ENCODE peak calls at places on chromosomes 6 and 20, in seven cellular contexts. K is A673; R is epithelial cell of prostate; B is activated naive CD4-positive, alpha-beta T cell treated with anti-CD3 and anti-CD28 coated beads, Interleukin-2, amount 10 ng/mL, durations not matched to agents 7 days and 5 days; Y is NCI-H1092 treated with DMSO at 0.1 percent for 48 hours; P is effector memory CD8-positive, alpha-beta T cell; E is hepatocyte. L is an unnamed sample.

GRCh38 chr6:3211681-3212080 is 15.8 kb downstream of the TUBB2B start:
- DNase-seq in K (no peak), R (no peak), B (no peak), Y (no peak), P (no peak), E (no peak), L (no peak)

GRCh38 chr6:17938885-17939284 is 48.5 kb downstream of the KIF13A start:
- DNase-seq in K (peak), R (no peak), B (no peak), Y (no peak), P (no peak), E (peak), L (no peak)

GRCh38 chr20:59152559-59153354 is 10.9 kb upstream of the ZNF831 start:
- DNase-seq in K (no peak), R (no peak), B (no peak), Y (no peak), P (no peak), E (no peak), L (no peak)

GRCh38 chr20:2817341-2817726 is 1.2 kb downstream of the TMEM239 start:
- DNase-seq in K (no peak), R (no peak), B (no peak), Y (no peak), P (no peak), E (no peak), L (no peak)

GRCh38 chr6:101666256-101666655 is 272.7 kb downstream of the GRIK2 start:
- DNase-seq in K (no peak), R (peak), B (no peak), Y (peak), P (no peak), E (no peak), L (no peak)

GRCh38 chr6:90643366-90643765 is 56.5 kb upstream of the MAP3K7 start:
- DNase-seq in K (peak), R (no peak), B (no peak), Y (no peak), P (no peak), E (no peak), L (no peak)

GRCh38 chr20:8449120-8449519 is 317.1 kb downstream of the PLCB1 start:
- DNase-seq in K (no peak), R (no peak), B (no peak), Y (no peak), P (no peak), E (no peak), L (no peak)

GRCh38 chr6:158560787-158561246 is 926 bp downstream of the TMEM181 start:
- DNase-seq in K (peak), R (no peak), B (peak), Y (no peak), P (no peak), E (peak), L (no peak)

GRCh38 chr6:90656325-90656724 is 69.5 kb upstream of the MAP3K7 start:
- DNase-seq in K (no peak), R (no peak), B (no peak), Y (no peak), P (no peak), E (no peak), L (no peak)

GRCh38 chr6:153790048-153790447 is 249.0 kb upstream of the OPRM1 start:
- DNase-seq in K (peak), R (peak), B (no peak), Y (no peak), P (no peak), E (peak), L (no peak)

GRCh38 chr6:134698228-134698627 is 251.7 kb downstream of the ALDH8A1 start:
- DNase-seq in K (no peak), R (no peak), B (no peak), Y (no peak), P (no peak), E (no peak), L (no peak)

GRCh38 chr6:146594495-146594894 is 4.3 kb upstream of the ADGB start:
- DNase-seq in K (no peak), R (no peak), B (no peak), Y (no peak), P (no peak), E (no peak), L (no peak)

GRCh38 chr6:42173101-42173500 is at the start of gene GUCA1A:
- DNase-seq in K (no peak), R (no peak), B (no peak), Y (no peak), P (no peak), E (no peak), L (no peak)

GRCh38 chr6:25331085-25331685 is 52.0 kb downstream of the CARMIL1 start:
- DNase-seq in K (peak), R (no peak), B (no peak), Y (no peak), P (no peak), E (no peak), L (no peak)

GRCh38 chr20:57536120-57536708 is 11.3 kb upstream of the CTCFL start:
- DNase-seq in K (no peak), R (no peak), B (no peak), Y (no peak), P (no peak), E (no peak), L (no peak)

GRCh38 chr20:5845686-5846651 is 95.8 kb downstream of the SHLD1 start:
- DNase-seq in K (peak), R (no peak), B (no peak), Y (peak), P (no peak), E (peak), L (no peak)

GRCh38 chr20:58340853-58341252 is 31.3 kb downstream of the RAB22A start:
- DNase-seq in K (no peak), R (no peak), B (no peak), Y (no peak), P (no peak), E (no peak), L (no peak)

GRCh38 chr20:10469599-10469998 is 34.5 kb downstream of the SLX4IP start:
- DNase-seq in K (peak), R (peak), B (peak), Y (peak), P (no peak), E (peak), L (no peak)